ENCODE peak calls at places on chromosomes 7 and 10, in six cellular contexts. One of them, this sample, is unnamed.

GRCh38 chr10:421170-421569 is 268.3 kb downstream of the DIP2C start:
- DNase-seq in stimulated activated CD4-positive, alpha-beta T cell treated with anti-CD3 and anti-CD28 coated beads, Interleukin-1b, Interleukin-23, amount 100 ng/mL, for 4 hours: no peak
- DNase-seq in fibroblast of the aortic adventitia: peak
- DNase-seq in occipital lobe: no peak
- DNase-seq in fibroblast of pulmonary artery: no peak
- DNase-seq in M059J: no peak
- DNase-seq in this sample: no peak

GRCh38 chr7:151658778-151659177 is 139.1 kb upstream of the RHEB start:
- DNase-seq in fibroblast of pulmonary artery: no peak
- DNase-seq in M059J: no peak
- DNase-seq in fibroblast of the aortic adventitia: no peak
- DNase-seq in stimulated activated CD4-positive, alpha-beta T cell treated with anti-CD3 and anti-CD28 coated beads, Interleukin-1b, Interleukin-23, amount 100 ng/mL, for 4 hours: no peak
- DNase-seq in occipital lobe: no peak
- DNase-seq in this sample: no peak

GRCh38 chr7:36884863-36885262 is 160.6 kb upstream of the AOAH start:
- DNase-seq in fibroblast of the aortic adventitia: no peak
- DNase-seq in stimulated activated CD4-positive, alpha-beta T cell treated with anti-CD3 and anti-CD28 coated beads, Interleukin-1b, Interleukin-23, amount 100 ng/mL, for 4 hours: no peak
- DNase-seq in fibroblast of pulmonary artery: no peak
- DNase-seq in occipital lobe: no peak
- DNase-seq in M059J: no peak
- DNase-seq in this sample: no peak

GRCh38 chr10:122665946-122666345 is 33.7 kb downstream of the C10orf120 start:
- DNase-seq in M059J: no peak
- DNase-seq in fibroblast of the aortic adventitia: no peak
- DNase-seq in fibroblast of pulmonary artery: no peak
- DNase-seq in stimulated activated CD4-positive, alpha-beta T cell treated with anti-CD3 and anti-CD28 coated beads, Interleukin-1b, Interleukin-23, amount 100 ng/mL, for 4 hours: no peak
- DNase-seq in occipital lobe: no peak
- DNase-seq in this sample: no peak

GRCh38 chr7:47268826-47269465 is 313.0 kb downstream of the TNS3 start:
- DNase-seq in occipital lobe: no peak
- DNase-seq in M059J: no peak
- DNase-seq in fibroblast of the aortic adventitia: no peak
- DNase-seq in fibroblast of pulmonary artery: no peak
- DNase-seq in stimulated activated CD4-positive, alpha-beta T cell treated with anti-CD3 and anti-CD28 coated beads, Interleukin-1b, Interleukin-23, amount 100 ng/mL, for 4 hours: no peak
- DNase-seq in this sample: no peak

GRCh38 chr10:63681965-63682704 is 160.9 kb downstream of the REEP3 start:
- DNase-seq in fibroblast of the aortic adventitia: peak
- DNase-seq in fibroblast of pulmonary artery: peak
- DNase-seq in M059J: peak
- DNase-seq in stimulated activated CD4-positive, alpha-beta T cell treated with anti-CD3 and anti-CD28 coated beads, Interleukin-1b, Interleukin-23, amount 100 ng/mL, for 4 hours: no peak
- DNase-seq in occipital lobe: no peak
- DNase-seq in this sample: no peak

GRCh38 chr10:108561649-108562048 is 1361.7 kb downstream of the XPNPEP1 start:
- DNase-seq in stimulated activated CD4-positive, alpha-beta T cell treated with anti-CD3 and anti-CD28 coated beads, Interleukin-1b, Interleukin-23, amount 100 ng/mL, for 4 hours: no peak
- DNase-seq in occipital lobe: no peak
- DNase-seq in fibroblast of pulmonary artery: peak
- DNase-seq in fibroblast of the aortic adventitia: peak
- DNase-seq in M059J: peak
- DNase-seq in this sample: no peak

GRCh38 chr7:154795437-154795836 is 207.5 kb downstream of the PAXIP1 start:
- DNase-seq in fibroblast of the aortic adventitia: no peak
- DNase-seq in M059J: no peak
- DNase-seq in stimulated activated CD4-positive, alpha-beta T cell treated with anti-CD3 and anti-CD28 coated beads, Interleukin-1b, Interleukin-23, amount 100 ng/mL, for 4 hours: no peak
- DNase-seq in fibroblast of pulmonary artery: no peak
- DNase-seq in occipital lobe: peak
- DNase-seq in this sample: no peak

GRCh38 chr7:49172639-49173038 is 248.3 kb downstream of the CDC14C start:
- DNase-seq in fibroblast of pulmonary artery: no peak
- DNase-seq in M059J: no peak
- DNase-seq in stimulated activated CD4-positive, alpha-beta T cell treated with anti-CD3 and anti-CD28 coated beads, Interleukin-1b, Interleukin-23, amount 100 ng/mL, for 4 hours: no peak
- DNase-seq in fibroblast of the aortic adventitia: no peak
- DNase-seq in occipital lobe: no peak
- DNase-seq in this sample: no peak

GRCh38 chr7:151806204-151806603 is 70.7 kb downstream of the PRKAG2 start:
- DNase-seq in fibroblast of the aortic adventitia: no peak
- DNase-seq in stimulated activated CD4-positive, alpha-beta T cell treated with anti-CD3 and anti-CD28 coated beads, Interleukin-1b, Interleukin-23, amount 100 ng/mL, for 4 hours: no peak
- DNase-seq in fibroblast of pulmonary artery: peak
- DNase-seq in M059J: peak
- DNase-seq in occipital lobe: no peak
- DNase-seq in this sample: no peak

GRCh38 chr7:142796501-142797341 is 26.0 kb downstream of the PRSS2 start:
- DNase-seq in fibroblast of the aortic adventitia: no peak
- DNase-seq in stimulated activated CD4-positive, alpha-beta T cell treated with anti-CD3 and anti-CD28 coated beads, Interleukin-1b, Interleukin-23, amount 100 ng/mL, for 4 hours: no peak
- DNase-seq in fibroblast of pulmonary artery: no peak
- DNase-seq in M059J: no peak
- DNase-seq in occipital lobe: no peak
- DNase-seq in this sample: no peak

GRCh38 chr7:129421717-129422250 is 12.4 kb upstream of the STRIP2 start:
- DNase-seq in stimulated activated CD4-positive, alpha-beta T cell treated with anti-CD3 and anti-CD28 coated beads, Interleukin-1b, Interleukin-23, amount 100 ng/mL, for 4 hours: no peak
- DNase-seq in M059J: no peak
- DNase-seq in occipital lobe: no peak
- DNase-seq in fibroblast of pulmonary artery: peak
- DNase-seq in fibroblast of the aortic adventitia: peak
- DNase-seq in this sample: no peak

GRCh38 chr10:26355241-26355640 is 82.9 kb upstream of the APBB1IP start:
- DNase-seq in occipital lobe: no peak
- DNase-seq in stimulated activated CD4-positive, alpha-beta T cell treated with anti-CD3 and anti-CD28 coated beads, Interleukin-1b, Interleukin-23, amount 100 ng/mL, for 4 hours: no peak
- DNase-seq in M059J: no peak
- DNase-seq in fibroblast of the aortic adventitia: no peak
- DNase-seq in fibroblast of pulmonary artery: no peak
- DNase-seq in this sample: no peak

GRCh38 chr7:134766779-134767566 is 12.5 kb upstream of the CALD1 start:
- DNase-seq in fibroblast of pulmonary artery: peak
- DNase-seq in stimulated activated CD4-positive, alpha-beta T cell treated with anti-CD3 and anti-CD28 coated beads, Interleukin-1b, Interleukin-23, amount 100 ng/mL, for 4 hours: no peak
- DNase-seq in M059J: no peak
- DNase-seq in occipital lobe: no peak
- DNase-seq in fibroblast of the aortic adventitia: peak
- DNase-seq in this sample: no peak

GRCh38 chr7:65004575-65004974 is 1.9 kb downstream of the ERV3-1 start:
- DNase-seq in M059J: no peak
- DNase-seq in fibroblast of pulmonary artery: no peak
- DNase-seq in stimulated activated CD4-positive, alpha-beta T cell treated with anti-CD3 and anti-CD28 coated beads, Interleukin-1b, Interleukin-23, amount 100 ng/mL, for 4 hours: no peak
- DNase-seq in fibroblast of the aortic adventitia: no peak
- DNase-seq in occipital lobe: no peak
- DNase-seq in this sample: no peak

GRCh38 chr7:84149573-84149972 is 45.0 kb downstream of the SEMA3A start:
- DNase-seq in fibroblast of pulmonary artery: no peak
- DNase-seq in stimulated activated CD4-positive, alpha-beta T cell treated with anti-CD3 and anti-CD28 coated beads, Interleukin-1b, Interleukin-23, amount 100 ng/mL, for 4 hours: no peak
- DNase-seq in occipital lobe: no peak
- DNase-seq in M059J: peak
- DNase-seq in fibroblast of the aortic adventitia: no peak
- DNase-seq in this sample: no peak

GRCh38 chr10:99276848-99277486 is 41.3 kb upstream of the HPSE2 start:
- DNase-seq in stimulated activated CD4-positive, alpha-beta T cell treated with anti-CD3 and anti-CD28 coated beads, Interleukin-1b, Interleukin-23, amount 100 ng/mL, for 4 hours: no peak
- DNase-seq in fibroblast of pulmonary artery: peak
- DNase-seq in fibroblast of the aortic adventitia: peak
- DNase-seq in occipital lobe: no peak
- DNase-seq in M059J: no peak
- DNase-seq in this sample: no peak

GRCh38 chr7:7408001-7408770 is 127.5 kb downstream of the COL28A1 start:
- DNase-seq in fibroblast of the aortic adventitia: no peak
- DNase-seq in M059J: no peak
- DNase-seq in stimulated activated CD4-positive, alpha-beta T cell treated with anti-CD3 and anti-CD28 coated beads, Interleukin-1b, Interleukin-23, amount 100 ng/mL, for 4 hours: no peak
- DNase-seq in fibroblast of pulmonary artery: no peak
- DNase-seq in occipital lobe: no peak
- DNase-seq in this sample: no peak

GRCh38 chr10:98424308-98425254 is 9.6 kb upstream of the PYROXD2 start:
- DNase-seq in stimulated activated CD4-positive, alpha-beta T cell treated with anti-CD3 and anti-CD28 coated beads, Interleukin-1b, Interleukin-23, amount 100 ng/mL, for 4 hours: no peak
- DNase-seq in fibroblast of pulmonary artery: no peak
- DNase-seq in occipital lobe: no peak
- DNase-seq in M059J: no peak
- DNase-seq in fibroblast of the aortic adventitia: no peak
- DNase-seq in this sample: no peak

GRCh38 chr10:78330884-78331283 is 297.2 kb downstream of the RPS24 start:
- DNase-seq in occipital lobe: no peak
- DNase-seq in M059J: no peak
- DNase-seq in stimulated activated CD4-positive, alpha-beta T cell treated with anti-CD3 and anti-CD28 coated beads, Interleukin-1b, Interleukin-23, amount 100 ng/mL, for 4 hours: no peak
- DNase-seq in fibroblast of pulmonary artery: no peak
- DNase-seq in fibroblast of the aortic adventitia: no peak
- DNase-seq in this sample: no peak

GRCh38 chr7:156612930-156613329 is 27.6 kb upstream of the RNF32 start:
- DNase-seq in M059J: no peak
- DNase-seq in stimulated activated CD4-positive, alpha-beta T cell treated with anti-CD3 and anti-CD28 coated beads, Interleukin-1b, Interleukin-23, amount 100 ng/mL, for 4 hours: peak
- DNase-seq in fibroblast of the aortic adventitia: no peak
- DNase-seq in fibroblast of pulmonary artery: no peak
- DNase-seq in occipital lobe: no peak
- DNase-seq in this sample: no peak

GRCh38 chr10:23158370-23158769 is 33.7 kb upstream of the PTF1A start:
- DNase-seq in stimulated activated CD4-positive, alpha-beta T cell treated with anti-CD3 and anti-CD28 coated beads, Interleukin-1b, Interleukin-23, amount 100 ng/mL, for 4 hours: peak
- DNase-seq in fibroblast of pulmonary artery: peak
- DNase-seq in fibroblast of the aortic adventitia: peak
- DNase-seq in M059J: peak
- DNase-seq in occipital lobe: peak
- DNase-seq in this sample: peak

GRCh38 chr10:124524991-124525653 is 63.5 kb downstream of the LHPP start:
- DNase-seq in fibroblast of pulmonary artery: no peak
- DNase-seq in occipital lobe: peak
- DNase-seq in fibroblast of the aortic adventitia: peak
- DNase-seq in stimulated activated CD4-positive, alpha-beta T cell treated with anti-CD3 and anti-CD28 coated beads, Interleukin-1b, Interleukin-23, amount 100 ng/mL, for 4 hours: no peak
- DNase-seq in M059J: peak
- DNase-seq in this sample: no peak

GRCh38 chr10:106551501-106551900 is 613.0 kb downstream of the SORCS1 start:
- DNase-seq in occipital lobe: no peak
- DNase-seq in stimulated activated CD4-positive, alpha-beta T cell treated with anti-CD3 and anti-CD28 coated beads, Interleukin-1b, Interleukin-23, amount 100 ng/mL, for 4 hours: no peak
- DNase-seq in fibroblast of pulmonary artery: no peak
- DNase-seq in fibroblast of the aortic adventitia: no peak
- DNase-seq in M059J: no peak
- DNase-seq in this sample: no peak

GRCh38 chr7:93923291-93923690 is 1.8 kb downstream of the GNG11 start:
- DNase-seq in occipital lobe: no peak
- DNase-seq in fibroblast of the aortic adventitia: peak
- DNase-seq in stimulated activated CD4-positive, alpha-beta T cell treated with anti-CD3 and anti-CD28 coated beads, Interleukin-1b, Interleukin-23, amount 100 ng/mL, for 4 hours: no peak
- DNase-seq in M059J: no peak
- DNase-seq in fibroblast of pulmonary artery: peak
- DNase-seq in this sample: no peak

GRCh38 chr10:133034762-133035161 is 53.0 kb upstream of the ADGRA1 start:
- DNase-seq in fibroblast of the aortic adventitia: no peak
- DNase-seq in occipital lobe: no peak
- DNase-seq in M059J: no peak
- DNase-seq in fibroblast of pulmonary artery: no peak
- DNase-seq in stimulated activated CD4-positive, alpha-beta T cell treated with anti-CD3 and anti-CD28 coated beads, Interleukin-1b, Interleukin-23, amount 100 ng/mL, for 4 hours: no peak
- DNase-seq in this sample: no peak

GRCh38 chr7:73659983-73660382 is 7.6 kb upstream of the VPS37D start:
- DNase-seq in occipital lobe: no peak
- DNase-seq in stimulated activated CD4-positive, alpha-beta T cell treated with anti-CD3 and anti-CD28 coated beads, Interleukin-1b, Interleukin-23, amount 100 ng/mL, for 4 hours: no peak
- DNase-seq in fibroblast of the aortic adventitia: no peak
- DNase-seq in M059J: no peak
- DNase-seq in fibroblast of pulmonary artery: no peak
- DNase-seq in this sample: no peak

This sample was measured in hippocampal formation.